ENCODE peak calls at places on chromosomes 16 and 17, in five cellular contexts. L is SJCRH30, O is heart left ventricle, W is tibial nerve, D is IMR-90. U is an unnamed sample.

GRCh38 chr17:72297326-72298115 is 176.7 kb downstream of the SOX9 start:
- DNase-seq in L (no peak), O (peak; percentile 40), W (peak; percentile 57), D (peak; percentile 69), U (no peak)

GRCh38 chr17:48878920-48879898 is 13.4 kb upstream of the ATP5MC1 start:
- DNase-seq in L (peak; percentile 89), O (no peak), W (peak; percentile 61), D (peak; percentile 66), U (peak; percentile 61)

GRCh38 chr17:80970044-80970761 is 21.4 kb upstream of the CHMP6 start:
- DNase-seq in L (peak; percentile 98), O (peak; percentile 67), W (peak; percentile 45), D (no peak), U (no peak)

GRCh38 chr17:17698869-17699351 is 17.7 kb downstream of the RAI1 start:
- DNase-seq in L (no peak), O (no peak), W (no peak), D (peak; percentile 41), U (no peak)

GRCh38 chr17:19641687-19642372 is 6.7 kb upstream of the ALDH3A2 start:
- DNase-seq in L (no peak), O (no peak), W (no peak), D (no peak), U (no peak)

GRCh38 chr16:53922067-53922804 is 218.3 kb downstream of the FTO start:
- DNase-seq in L (no peak), O (no peak), W (no peak), D (peak; percentile 47), U (no peak)

GRCh38 chr17:63973930-63974593 is 1.3 kb upstream of the SCN4A start:
- DNase-seq in L (peak; percentile 57), O (no peak), W (no peak), D (peak; percentile 21), U (no peak)

GRCh38 chr17:79294459-79295071 is 219.9 kb downstream of the ENGASE start:
- DNase-seq in L (peak; percentile 87), O (peak; percentile 54), W (peak; percentile 41), D (peak; percentile 29), U (peak; percentile 5)

GRCh38 chr16:58421529-58421928 is 29.3 kb downstream of the GINS3 start:
- DNase-seq in L (no peak), O (peak; percentile 67), W (no peak), D (peak; percentile 37), U (no peak)

GRCh38 chr17:11028349-11028748 is 190.5 kb upstream of the PIRT start:
- DNase-seq in L (no peak), O (no peak), W (no peak), D (no peak), U (no peak)

GRCh38 chr16:19524356-19524865 is 669 bp downstream of the CCP110 start:
- DNase-seq in L (peak; percentile 18), O (no peak), W (no peak), D (no peak), U (no peak)
- H3K27ac ChIP-seq in L (peak overlapping the region; percentile 67), O (no peak overlapping the region), W (peak overlapping the region; percentile 55), D (peak overlapping the region; percentile 1), U (no peak overlapping the region)

DNA sequence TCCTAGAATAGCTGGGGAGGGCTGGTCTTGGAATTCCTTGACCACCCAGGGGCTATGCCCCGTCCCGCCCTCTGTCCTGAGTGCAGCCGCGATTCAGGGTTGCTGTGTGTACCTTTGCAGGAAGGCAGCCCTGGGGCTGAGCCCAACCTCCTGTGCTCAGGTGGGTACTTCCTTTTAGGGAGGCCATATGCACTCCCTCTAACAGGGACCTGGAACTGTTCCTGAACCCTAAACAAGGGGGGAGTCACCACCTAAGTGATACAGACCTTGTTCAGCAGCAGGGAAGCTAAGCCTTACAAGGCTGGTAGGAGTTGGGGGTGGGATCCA is 24.6 kb downstream of the LLGL2 start:
- DNase-seq in L (no peak), O (no peak), W (no peak), D (no peak), U (no peak)
- H3K27ac ChIP-seq in L (no peak overlapping the region), O (no peak overlapping the region), W (peak overlapping the region; percentile 67), D (no peak overlapping the region), U (no peak overlapping the region)

DNA sequence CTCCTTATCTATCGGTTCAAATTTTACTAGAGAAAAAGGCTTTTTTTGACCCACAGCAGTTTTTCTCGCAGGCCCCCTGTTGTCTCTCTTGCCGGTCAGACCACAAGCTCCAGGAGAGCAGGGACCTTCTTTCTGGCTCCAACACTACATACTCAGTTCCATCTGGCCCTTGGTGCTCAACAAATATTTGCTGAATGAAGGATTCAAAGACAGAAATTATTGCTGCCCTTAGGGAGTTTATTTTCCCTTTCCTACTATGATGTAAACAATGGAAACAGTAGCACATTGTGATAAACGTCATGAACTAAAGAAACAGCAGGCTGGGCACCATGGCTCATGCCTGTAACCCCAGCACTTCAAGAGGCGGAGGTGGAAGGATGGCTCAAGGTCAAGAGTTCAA is 59.0 kb upstream of the ATP2A3 start:
- DNase-seq in L (no peak), O (no peak), W (no peak), D (no peak), U (no peak)
- H3K27ac ChIP-seq in L (no peak overlapping the region), O (no peak overlapping the region), W (no peak overlapping the region), D (no peak overlapping the region), U (no peak overlapping the region)

GRCh38 chr16:86663691-86664517 is 85.6 kb downstream of the FOXL1 start:
- DNase-seq in L (peak; percentile 40), O (no peak), W (no peak), D (peak; percentile 28), U (no peak)
- H3K27ac ChIP-seq in L (peak overlapping the region; percentile 43), O (no peak overlapping the region), W (no peak overlapping the region), D (peak overlapping the region; percentile 76), U (no peak overlapping the region)

GRCh38 chr16:27704252-27704651 is 154.3 kb downstream of the KATNIP start:
- DNase-seq in L (peak; percentile 46), O (no peak), W (no peak), D (no peak), U (no peak)
- H3K27ac ChIP-seq in L (peak overlapping the region; percentile 38), O (no peak overlapping the region), W (no peak overlapping the region), D (no peak overlapping the region), U (no peak overlapping the region)

GRCh38 chr17:50421308-50422031 is 4.5 kb upstream of the ACSF2 start:
- DNase-seq in L (no peak), O (no peak), W (no peak), D (no peak), U (peak; percentile 57)
- H3K27ac ChIP-seq in L (no peak overlapping the region), O (no peak overlapping the region), W (peak overlapping the region; percentile 70), D (peak overlapping the region; percentile 12), U (peak overlapping the region; percentile 91)

GRCh38 chr17:28737770-28738679 is 5.8 kb upstream of the TRAF4 start:
- DNase-seq in L (no peak), O (no peak), W (no peak), D (no peak), U (no peak)

GRCh38 chr17:28743243-28744103 is at the start of gene TRAF4:
- DNase-seq in L (peak; percentile 97), O (peak; percentile 88), W (peak; percentile 72), D (peak; percentile 84), U (no peak)

GRCh38 chr17:28738680-28739384 is 5.0 kb upstream of the TRAF4 start:
- DNase-seq in L (no peak), O (no peak), W (no peak), D (no peak), U (no peak)

GRCh38 chr17:28741358-28742349 is 2.2 kb upstream of the TRAF4 start:
- DNase-seq in L (peak; percentile 68), O (no peak), W (no peak), D (no peak), U (no peak)

GRCh38 chr17:28740406-28741357 is 3.1 kb upstream of the TRAF4 start:
- DNase-seq in L (no peak), O (no peak), W (no peak), D (no peak), U (no peak)
- H3K27ac ChIP-seq in L (no peak overlapping the region), O (no peak overlapping the region), W (no peak overlapping the region), D (no peak overlapping the region), U (no peak overlapping the region)